ENCODE peak calls at places on chromosomes 4 and X, in five cellular contexts. P is endothelial cell, T is mammary epithelial cell, X is AG04450, A is psoas muscle. M is an unnamed sample.

GRCh38 chrX:74295102-74295501 is 8.9 kb upstream of the ZCCHC13 start:
- DNase-seq in P (no peak), T (no peak), X (no peak), A (no peak), M (no peak)

GRCh38 chr4:144975718-144976117 is 122.3 kb downstream of the ANAPC10 start:
- DNase-seq in P (no peak), T (no peak), X (no peak), A (no peak), M (no peak)

GRCh38 chrX:129748265-129748664 is 9.5 kb downstream of the XPNPEP2 start:
- DNase-seq in P (no peak), T (no peak), X (no peak), A (no peak), M (no peak)

GRCh38 chrX:27915617-27916016 is 65.6 kb downstream of the DCAF8L1 start:
- DNase-seq in P (no peak), T (no peak), X (no peak), A (no peak), M (no peak)

GRCh38 chr4:147576084-147576483 is 41.1 kb upstream of the TMEM184C start:
- DNase-seq in P (no peak), T (no peak), X (no peak), A (no peak), M (no peak)

GRCh38 chrX:69503228-69503834 is 795 bp upstream of the NALF2 start:
- DNase-seq in P (no peak), T (no peak), X (no peak), A (no peak), M (peak; percentile 43)

GRCh38 chr4:103400405-103400804 is 202.3 kb upstream of the CENPE start:
- DNase-seq in P (no peak), T (peak; percentile 91), X (no peak), A (no peak), M (no peak)

GRCh38 chr4:139256349-139256748 is 23.7 kb downstream of the MGARP start:
- DNase-seq in P (no peak), T (no peak), X (no peak), A (no peak), M (no peak)

GRCh38 chrX:13938053-13938765 is 91.5 kb downstream of the GEMIN8 start:
- DNase-seq in P (peak; percentile 45), T (no peak), X (no peak), A (peak; percentile 21), M (no peak)

GRCh38 chr4:174999407-174999806 is 81.2 kb downstream of the ADAM29 start:
- DNase-seq in P (no peak), T (peak; percentile 36), X (no peak), A (no peak), M (no peak)

GRCh38 chr4:52588097-52588496 is 71.0 kb downstream of the USP46 start:
- DNase-seq in P (peak; percentile 53), T (no peak), X (no peak), A (no peak), M (peak; percentile 12)

GRCh38 chr4:102141855-102142254 is 203.4 kb downstream of the SLC39A8 start:
- DNase-seq in P (no peak), T (no peak), X (no peak), A (no peak), M (no peak)

GRCh38 chrX:133838761-133839676 is 146.4 kb downstream of the GPC3 start:
- DNase-seq in P (peak; percentile 64), T (peak; percentile 10), X (no peak), A (no peak), M (peak; percentile 3)

GRCh38 chrX:3669841-3670240 is 43.6 kb downstream of the PRKX start:
- DNase-seq in P (no peak), T (no peak), X (no peak), A (no peak), M (no peak)

GRCh38 chr4:53601251-53601764 is 10.0 kb upstream of the LNX1 start:
- DNase-seq in P (peak; percentile 24), T (no peak), X (no peak), A (peak; percentile 29), M (no peak)

GRCh38 chr4:186593587-186593973 is 38.2 kb upstream of the MTNR1A start:
- DNase-seq in P (no peak), T (no peak), X (no peak), A (no peak), M (no peak)

GRCh38 chr4:41050840-41051775 is 163.2 kb downstream of the APBB2 start:
- DNase-seq in P (peak; percentile 37), T (no peak), X (no peak), A (no peak), M (no peak)

GRCh38 chr4:159101983-159102622 is 776 bp upstream of the RAPGEF2 start:
- DNase-seq in P (no peak), T (no peak), X (no peak), A (no peak), M (no peak)

GRCh38 chr4:4534515-4535145 is 7.2 kb downstream of the STX18 start:
- DNase-seq in P (no peak), T (no peak), X (no peak), A (no peak), M (no peak)

GRCh38 chr4:56259595-56259994 is 127.7 kb downstream of the AASDH start:
- DNase-seq in P (no peak), T (no peak), X (no peak), A (no peak), M (no peak)

DNA sequence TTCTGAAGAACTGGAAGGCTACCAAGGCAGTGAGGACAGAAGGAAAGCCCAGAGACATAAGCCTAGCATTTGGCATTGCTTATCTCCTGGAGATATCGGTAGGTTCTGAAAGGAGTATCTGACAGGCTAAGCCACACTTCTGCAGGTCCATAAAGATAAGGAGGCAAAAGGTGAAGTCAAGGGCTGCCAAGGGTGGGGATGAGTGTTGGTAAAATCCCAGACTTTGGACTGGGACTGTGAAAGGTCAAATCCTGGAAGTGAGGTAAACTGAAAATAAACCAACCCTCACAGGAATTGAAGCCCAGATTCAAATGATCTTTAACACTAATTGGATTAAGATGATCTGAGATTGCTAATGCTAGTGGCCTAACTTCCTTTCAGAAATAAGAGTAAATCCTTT is 27.4 kb downstream of the GK start:
- DNase-seq in P (no peak), T (no peak), X (no peak), A (no peak), M (no peak)
- TF ChIP-seq CTCF in P (no peak), T (no peak), X (no peak), A (no peak), M (no peak)

DNA sequence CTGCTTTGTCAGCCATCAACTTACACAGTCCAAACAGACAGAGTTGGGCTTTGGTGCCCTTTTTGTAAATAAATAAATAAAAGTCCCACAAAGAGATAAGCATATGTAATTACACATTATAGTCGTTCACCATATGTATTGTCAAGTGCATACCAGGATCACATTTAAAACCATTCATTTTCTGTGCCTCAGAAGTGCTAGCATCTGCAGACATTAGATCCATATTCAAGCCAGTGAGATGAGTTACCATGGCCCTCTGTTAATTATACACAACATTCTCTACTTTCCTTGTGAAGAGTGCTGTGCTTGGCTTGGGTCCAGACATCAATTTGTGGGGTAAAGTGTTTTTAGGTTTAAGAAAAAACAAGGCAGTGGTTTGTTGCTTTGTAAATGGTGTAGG is 76.8 kb downstream of the ENOX2 start:
- DNase-seq in P (no peak), T (no peak), X (no peak), A (no peak), M (no peak)
- TF ChIP-seq CTCF in P (no peak), T (no peak), X (no peak), A (no peak), M (no peak)

GRCh38 chrX:138034136-138034535 is 468.2 kb downstream of the ZIC3 start:
- DNase-seq in P (no peak), T (no peak), X (no peak), A (no peak), M (no peak)
- TF ChIP-seq CTCF in P (no peak), T (no peak), X (no peak), A (no peak), M (no peak)

DNA sequence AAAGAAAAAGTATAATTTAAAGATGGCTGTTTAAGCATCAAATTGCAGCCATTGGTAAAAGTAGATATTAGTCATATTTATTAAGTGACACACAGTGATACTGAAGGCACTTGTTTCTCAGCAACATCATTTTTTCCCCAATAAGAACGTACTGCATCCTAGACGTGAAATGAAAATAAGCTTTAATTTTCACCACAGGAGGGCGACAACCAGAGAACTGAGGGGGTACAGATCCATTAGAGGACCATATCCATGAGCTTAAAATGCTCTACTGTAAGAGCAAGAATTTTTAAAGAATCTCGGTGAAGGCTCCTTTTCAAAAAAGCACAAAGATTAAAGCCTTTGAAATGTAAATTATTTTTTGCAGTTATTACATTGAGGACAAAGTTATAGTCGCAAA is 33.4 kb downstream of the FRG1 start:
- DNase-seq in P (no peak), T (no peak), X (no peak), A (no peak), M (peak; percentile 38)
- TF ChIP-seq CTCF in P (peak; percentile 32), T (peak; percentile 43), X (peak; percentile 22), A (no peak), M (peak; percentile 47)

GRCh38 chr4:176222149-176222548 is 26.8 kb upstream of the SPATA4 start:
- DNase-seq in P (no peak), T (no peak), X (no peak), A (no peak), M (no peak)

GRCh38 chr4:176217510-176217909 is 22.1 kb upstream of the SPATA4 start:
- DNase-seq in P (no peak), T (no peak), X (no peak), A (no peak), M (no peak)
- TF ChIP-seq CTCF in P (no peak), T (peak; percentile 15), X (no peak), A (no peak), M (no peak)

DNA sequence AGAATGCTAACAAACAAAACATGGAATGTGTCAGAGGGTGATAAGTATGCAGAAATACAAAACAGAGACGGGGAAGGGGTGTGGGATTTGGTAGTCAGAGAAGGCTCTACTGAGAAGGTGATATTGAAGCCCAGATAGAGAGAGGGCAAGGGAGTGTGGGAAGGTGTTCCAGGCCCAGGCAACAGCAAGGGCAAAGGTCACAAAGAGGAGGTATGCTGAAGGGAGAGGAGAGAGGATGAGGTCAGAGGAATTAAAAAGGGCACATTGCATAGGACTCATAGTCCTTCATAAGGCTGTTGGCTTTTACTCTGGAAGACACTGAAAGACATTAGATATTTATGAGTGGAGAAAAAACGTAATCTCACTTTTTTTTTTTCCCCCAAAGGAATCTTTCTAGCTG is 82.6 kb upstream of the TNIP3 start:
- DNase-seq in P (no peak), T (no peak), X (no peak), A (no peak), M (no peak)
- TF ChIP-seq CTCF in P (no peak), T (no peak), X (no peak), A (no peak), M (no peak)

GRCh38 chrX:39688576-39689373 is 409.0 kb downstream of the BCOR start:
- DNase-seq in P (peak; percentile 57), T (peak; percentile 35), X (no peak), A (peak; percentile 66), M (no peak)
- TF ChIP-seq CTCF in P (no peak), T (no peak), X (no peak), A (no peak), M (no peak)

GRCh38 chr4:25953740-25954139 is 39.7 kb downstream of the SMIM20 start:
- DNase-seq in P (no peak), T (peak; percentile 49), X (peak; percentile 7), A (peak; percentile 41), M (peak; percentile 79)
- TF ChIP-seq CTCF in P (no peak), T (peak; percentile 15), X (peak; percentile 7), A (no peak), M (peak; percentile 23)

GRCh38 chr4:184371390-184371787 is 103.0 kb downstream of the IRF2 start:
- DNase-seq in P (no peak), T (no peak), X (no peak), A (no peak), M (no peak)
- TF ChIP-seq CTCF in P (no peak), T (no peak), X (no peak), A (no peak), M (no peak)